ENCODE peak calls at places on chromosomes 12 and 14, in four cellular contexts. One of them, this sample, is unnamed.

GRCh38 chr14:68504861-68505260 is 288.0 kb downstream of the ZFP36L1 start:
- DNase-seq in NCI-H1092 treated with DMSO at 0.1 percent for 48 hours: no peak
- DNase-seq in heart left ventricle: no peak
- DNase-seq in stimulated activated naive CD8-positive, alpha-beta T cell treated with anti-CD3 and anti-CD28 coated beads, Interleukin-15, Interleukin-2, amounts not matched to agents 100 U/mL and 50 U/mL, for 24 hours: no peak
- DNase-seq in this sample: no peak

GRCh38 chr12:131390408-131391100 is 320.3 kb upstream of the SFSWAP start:
- DNase-seq in NCI-H1092 treated with DMSO at 0.1 percent for 48 hours: peak; percentile 19
- DNase-seq in heart left ventricle: no peak
- DNase-seq in stimulated activated naive CD8-positive, alpha-beta T cell treated with anti-CD3 and anti-CD28 coated beads, Interleukin-15, Interleukin-2, amounts not matched to agents 100 U/mL and 50 U/mL, for 24 hours: no peak
- DNase-seq in this sample: no peak

GRCh38 chr12:60123443-60124000 is 527.7 kb downstream of the SLC16A7 start:
- DNase-seq in NCI-H1092 treated with DMSO at 0.1 percent for 48 hours: no peak
- DNase-seq in heart left ventricle: no peak
- DNase-seq in stimulated activated naive CD8-positive, alpha-beta T cell treated with anti-CD3 and anti-CD28 coated beads, Interleukin-15, Interleukin-2, amounts not matched to agents 100 U/mL and 50 U/mL, for 24 hours: no peak
- DNase-seq in this sample: no peak

GRCh38 chr14:89308232-89308959 is 108.6 kb downstream of the FOXN3 start:
- DNase-seq in NCI-H1092 treated with DMSO at 0.1 percent for 48 hours: no peak
- DNase-seq in heart left ventricle: no peak
- DNase-seq in stimulated activated naive CD8-positive, alpha-beta T cell treated with anti-CD3 and anti-CD28 coated beads, Interleukin-15, Interleukin-2, amounts not matched to agents 100 U/mL and 50 U/mL, for 24 hours: no peak
- DNase-seq in this sample: no peak

GRCh38 chr12:53578783-53579182 is 47.4 kb downstream of the ATF7 start:
- DNase-seq in NCI-H1092 treated with DMSO at 0.1 percent for 48 hours: no peak
- DNase-seq in heart left ventricle: no peak
- DNase-seq in stimulated activated naive CD8-positive, alpha-beta T cell treated with anti-CD3 and anti-CD28 coated beads, Interleukin-15, Interleukin-2, amounts not matched to agents 100 U/mL and 50 U/mL, for 24 hours: no peak
- DNase-seq in this sample: no peak

GRCh38 chr14:80669416-80669815 is 272.1 kb downstream of the CEP128 start:
- DNase-seq in NCI-H1092 treated with DMSO at 0.1 percent for 48 hours: no peak
- DNase-seq in heart left ventricle: no peak
- DNase-seq in stimulated activated naive CD8-positive, alpha-beta T cell treated with anti-CD3 and anti-CD28 coated beads, Interleukin-15, Interleukin-2, amounts not matched to agents 100 U/mL and 50 U/mL, for 24 hours: no peak
- DNase-seq in this sample: no peak

GRCh38 chr14:100019156-100019882 is 45.9 kb upstream of the EVL start:
- DNase-seq in NCI-H1092 treated with DMSO at 0.1 percent for 48 hours: no peak
- DNase-seq in heart left ventricle: no peak
- DNase-seq in stimulated activated naive CD8-positive, alpha-beta T cell treated with anti-CD3 and anti-CD28 coated beads, Interleukin-15, Interleukin-2, amounts not matched to agents 100 U/mL and 50 U/mL, for 24 hours: no peak
- DNase-seq in this sample: no peak

GRCh38 chr12:118061876-118062791 is 1.2 kb upstream of the WSB2 start:
- DNase-seq in NCI-H1092 treated with DMSO at 0.1 percent for 48 hours: peak; percentile 19
- DNase-seq in heart left ventricle: peak; percentile 31
- DNase-seq in stimulated activated naive CD8-positive, alpha-beta T cell treated with anti-CD3 and anti-CD28 coated beads, Interleukin-15, Interleukin-2, amounts not matched to agents 100 U/mL and 50 U/mL, for 24 hours: peak; percentile 32
- DNase-seq in this sample: no peak

GRCh38 chr14:95310635-95311380 is 8.9 kb downstream of the CLMN start:
- DNase-seq in NCI-H1092 treated with DMSO at 0.1 percent for 48 hours: no peak
- DNase-seq in heart left ventricle: no peak
- DNase-seq in stimulated activated naive CD8-positive, alpha-beta T cell treated with anti-CD3 and anti-CD28 coated beads, Interleukin-15, Interleukin-2, amounts not matched to agents 100 U/mL and 50 U/mL, for 24 hours: no peak
- DNase-seq in this sample: no peak

This sample was measured in right atrium auricular region.